ENCODE peak calls at places on chromosomes 5 and 9, in seven cellular contexts. One of them, this sample, is unnamed.

GRCh38 chr5:97528941-97529340 is 345.9 kb upstream of the RIOK2 start:
- DNase-seq in activated T-cell treated with anti-CD3 and anti-CD28 coated beads, Interleukin-2, amount 50 U/mL, for 4 hours: no peak
- DNase-seq in NCI-H187: no peak
- DNase-seq in activated naive CD4-positive, alpha-beta T cell: no peak
- DNase-seq in foreskin fibroblast: peak; percentile 87
- DNase-seq in trophoblast cell: no peak
- DNase-seq in omental fat pad: no peak
- DNase-seq in this sample: peak; percentile 92

GRCh38 chr5:108255468-108255867 is 126.4 kb downstream of the FBXL17 start:
- DNase-seq in activated T-cell treated with anti-CD3 and anti-CD28 coated beads, Interleukin-2, amount 50 U/mL, for 4 hours: no peak
- DNase-seq in NCI-H187: no peak
- DNase-seq in activated naive CD4-positive, alpha-beta T cell: no peak
- DNase-seq in foreskin fibroblast: no peak
- DNase-seq in trophoblast cell: no peak
- DNase-seq in omental fat pad: no peak
- DNase-seq in this sample: no peak

GRCh38 chr5:55994502-55994997 is at the start of gene IL6ST:
- DNase-seq in activated T-cell treated with anti-CD3 and anti-CD28 coated beads, Interleukin-2, amount 50 U/mL, for 4 hours: no peak
- DNase-seq in NCI-H187: peak; percentile 85
- DNase-seq in activated naive CD4-positive, alpha-beta T cell: no peak
- DNase-seq in foreskin fibroblast: peak; percentile 77
- DNase-seq in trophoblast cell: peak; percentile 68
- DNase-seq in omental fat pad: peak; percentile 32
- DNase-seq in this sample: peak; percentile 75

GRCh38 chr5:139903805-139904565 is 108.4 kb downstream of the PSD2 start:
- DNase-seq in activated T-cell treated with anti-CD3 and anti-CD28 coated beads, Interleukin-2, amount 50 U/mL, for 4 hours: no peak
- DNase-seq in NCI-H187: no peak
- DNase-seq in activated naive CD4-positive, alpha-beta T cell: no peak
- DNase-seq in foreskin fibroblast: peak; percentile 36
- DNase-seq in trophoblast cell: no peak
- DNase-seq in omental fat pad: no peak
- DNase-seq in this sample: no peak

GRCh38 chr9:98983295-98984268 is 39.9 kb downstream of the COL15A1 start:
- DNase-seq in activated T-cell treated with anti-CD3 and anti-CD28 coated beads, Interleukin-2, amount 50 U/mL, for 4 hours: no peak
- DNase-seq in NCI-H187: no peak
- DNase-seq in activated naive CD4-positive, alpha-beta T cell: no peak
- DNase-seq in foreskin fibroblast: peak; percentile 91
- DNase-seq in trophoblast cell: no peak
- DNase-seq in omental fat pad: no peak
- DNase-seq in this sample: peak; percentile 73

GRCh38 chr9:89661391-89661949 is 56.7 kb downstream of the GADD45G start:
- DNase-seq in activated T-cell treated with anti-CD3 and anti-CD28 coated beads, Interleukin-2, amount 50 U/mL, for 4 hours: no peak
- DNase-seq in NCI-H187: no peak
- DNase-seq in activated naive CD4-positive, alpha-beta T cell: no peak
- DNase-seq in foreskin fibroblast: no peak
- DNase-seq in trophoblast cell: peak; percentile 72
- DNase-seq in omental fat pad: no peak
- DNase-seq in this sample: no peak

GRCh38 chr5:40578501-40579451 is 100.9 kb upstream of the PTGER4 start:
- DNase-seq in activated T-cell treated with anti-CD3 and anti-CD28 coated beads, Interleukin-2, amount 50 U/mL, for 4 hours: no peak
- DNase-seq in NCI-H187: no peak
- DNase-seq in activated naive CD4-positive, alpha-beta T cell: peak; percentile 6
- DNase-seq in foreskin fibroblast: peak; percentile 42
- DNase-seq in trophoblast cell: no peak
- DNase-seq in omental fat pad: no peak
- DNase-seq in this sample: no peak

GRCh38 chr5:14587143-14587542 is 5.6 kb downstream of the OTULINL start:
- DNase-seq in activated T-cell treated with anti-CD3 and anti-CD28 coated beads, Interleukin-2, amount 50 U/mL, for 4 hours: no peak
- DNase-seq in NCI-H187: no peak
- DNase-seq in activated naive CD4-positive, alpha-beta T cell: no peak
- DNase-seq in foreskin fibroblast: no peak
- DNase-seq in trophoblast cell: no peak
- DNase-seq in omental fat pad: no peak
- DNase-seq in this sample: no peak

GRCh38 chr9:13322828-13323550 is 43.5 kb upstream of the MPDZ start:
- DNase-seq in activated T-cell treated with anti-CD3 and anti-CD28 coated beads, Interleukin-2, amount 50 U/mL, for 4 hours: no peak
- DNase-seq in NCI-H187: no peak
- DNase-seq in activated naive CD4-positive, alpha-beta T cell: no peak
- DNase-seq in foreskin fibroblast: no peak
- DNase-seq in trophoblast cell: no peak
- DNase-seq in omental fat pad: no peak
- DNase-seq in this sample: no peak

GRCh38 chr9:135971892-135972291 is 10.7 kb upstream of the UBAC1 start:
- DNase-seq in activated T-cell treated with anti-CD3 and anti-CD28 coated beads, Interleukin-2, amount 50 U/mL, for 4 hours: peak; percentile 23
- DNase-seq in NCI-H187: no peak
- DNase-seq in activated naive CD4-positive, alpha-beta T cell: no peak
- DNase-seq in foreskin fibroblast: no peak
- DNase-seq in trophoblast cell: peak; percentile 92
- DNase-seq in omental fat pad: no peak
- DNase-seq in this sample: no peak

GRCh38 chr5:172833691-172834569 is at the start of gene ERGIC1:
- DNase-seq in activated T-cell treated with anti-CD3 and anti-CD28 coated beads, Interleukin-2, amount 50 U/mL, for 4 hours: peak; percentile 39
- DNase-seq in NCI-H187: no peak
- DNase-seq in activated naive CD4-positive, alpha-beta T cell: peak; percentile 17
- DNase-seq in foreskin fibroblast: peak; percentile 95
- DNase-seq in trophoblast cell: peak; percentile 68
- DNase-seq in omental fat pad: no peak
- DNase-seq in this sample: peak; percentile 75

GRCh38 chr5:55308254-55308836 is 556 bp downstream of the MTREX start:
- DNase-seq in activated T-cell treated with anti-CD3 and anti-CD28 coated beads, Interleukin-2, amount 50 U/mL, for 4 hours: no peak
- DNase-seq in NCI-H187: no peak
- DNase-seq in activated naive CD4-positive, alpha-beta T cell: no peak
- DNase-seq in foreskin fibroblast: peak; percentile 35
- DNase-seq in trophoblast cell: no peak
- DNase-seq in omental fat pad: no peak
- DNase-seq in this sample: peak; percentile 31

GRCh38 chr9:91166796-91167366 is 194.8 kb downstream of the AUH start:
- DNase-seq in activated T-cell treated with anti-CD3 and anti-CD28 coated beads, Interleukin-2, amount 50 U/mL, for 4 hours: no peak
- DNase-seq in NCI-H187: no peak
- DNase-seq in activated naive CD4-positive, alpha-beta T cell: no peak
- DNase-seq in foreskin fibroblast: peak; percentile 58
- DNase-seq in trophoblast cell: peak; percentile 40
- DNase-seq in omental fat pad: no peak
- DNase-seq in this sample: no peak

GRCh38 chr9:1960696-1961095 is 54.5 kb upstream of the SMARCA2 start:
- DNase-seq in activated T-cell treated with anti-CD3 and anti-CD28 coated beads, Interleukin-2, amount 50 U/mL, for 4 hours: no peak
- DNase-seq in NCI-H187: no peak
- DNase-seq in activated naive CD4-positive, alpha-beta T cell: no peak
- DNase-seq in foreskin fibroblast: no peak
- DNase-seq in trophoblast cell: no peak
- DNase-seq in omental fat pad: no peak
- DNase-seq in this sample: no peak